ENCODE peak calls at places on chromosomes 3 and 15, in six cellular contexts. E is lower lobe of right lung, Y is AG09309, Z is fibroblast of mammary gland, U is GF-D8, B is RWPE1. O is an unnamed sample.
A peak's percentile ranks its signal among the peaks of the same experiment; 100 is the strongest.

GRCh38 chr15:94229591-94230365 is 1.6 kb upstream of the MCTP2 start:
- DNase-seq in E (no peak), Z (no peak), B (peak; percentile 56), U (no peak), Y (no peak), O (no peak)

GRCh38 chr3:13280856-13281656 is 139.1 kb downstream of the NUP210 start:
- DNase-seq in Y (no peak), B (no peak), E (peak; percentile 33), Z (no peak), U (no peak), O (no peak)

GRCh38 chr3:47193871-47194859 is 30.3 kb upstream of the SETD2 start:
- DNase-seq in Z (peak; percentile 67), U (no peak), B (no peak), E (no peak), Y (peak; percentile 0), O (no peak)

GRCh38 chr15:78065284-78065872 is 12.1 kb downstream of the TBC1D2B start:
- DNase-seq in B (peak; percentile 68), E (peak; percentile 72), U (peak; percentile 48), Y (peak; percentile 97), Z (peak; percentile 99), O (no peak)

GRCh38 chr15:100861511-100861991 is 18.1 kb upstream of the ALDH1A3 start:
- DNase-seq in U (no peak), E (no peak), Z (no peak), Y (no peak), B (no peak), O (peak; percentile 48)

GRCh38 chr15:58666957-58667356 is 82.5 kb downstream of the ADAM10 start:
- DNase-seq in E (no peak), Z (peak; percentile 48), B (no peak), U (no peak), Y (no peak), O (no peak)

GRCh38 chr15:29934251-29934650 is 112.0 kb upstream of the TJP1 start:
- DNase-seq in Y (no peak), E (no peak), B (peak; percentile 80), Z (peak; percentile 86), U (no peak), O (no peak)

GRCh38 chr3:53083496-53083895 is 37.6 kb upstream of the SFMBT1 start:
- DNase-seq in Y (peak; percentile 52), U (no peak), E (no peak), B (no peak), Z (peak; percentile 65), O (no peak)

GRCh38 chr3:194688207-194688711 is 2.6 kb downstream of the FAM43A start:
- DNase-seq in U (peak; percentile 55), Z (no peak), E (peak; percentile 59), Y (no peak), B (no peak), O (no peak)

GRCh38 chr3:155676252-155676981 is 68.5 kb downstream of the PLCH1 start:
- DNase-seq in U (no peak), B (peak; percentile 20), E (no peak), Z (peak; percentile 54), Y (no peak), O (peak; percentile 47)

GRCh38 chr3:25420168-25420567 is 7.9 kb upstream of the RARB start:
- DNase-seq in E (no peak), Y (no peak), U (no peak), Z (no peak), B (no peak), O (no peak)

GRCh38 chr15:55530861-55531313 is 22.9 kb upstream of the DNAAF4 start:
- DNase-seq in E (no peak), Z (peak; percentile 48), B (no peak), Y (no peak), U (no peak), O (no peak)

GRCh38 chr15:61084944-61085367 is 144.1 kb downstream of the RORA start:
- DNase-seq in B (no peak), U (no peak), E (no peak), Y (no peak), Z (peak; percentile 38), O (no peak)

GRCh38 chr3:55615694-55616310 is 128.7 kb upstream of the WNT5A start:
- DNase-seq in U (no peak), Z (no peak), E (no peak), B (no peak), Y (no peak), O (no peak)

GRCh38 chr3:32603064-32603463 is 32.4 kb upstream of the DYNC1LI1 start:
- DNase-seq in Y (no peak), Z (no peak), B (no peak), U (no peak), E (no peak), O (no peak)

GRCh38 chr3:10322355-10322715 is 1.4 kb upstream of the SEC13 start:
- DNase-seq in E (no peak), Z (no peak), U (no peak), B (peak; percentile 8), Y (no peak), O (no peak)